ENCODE peak calls at places on chromosome 2, in four cellular contexts. K is germinal center; O is memory B cell; I is stimulated activated CD4-positive, alpha-beta T cell treated with anti-CD3 and anti-CD28 coated beads, TNF-alpha, amount 100 ng/mL, for 24 hours. A is an unnamed sample.

GRCh38 chr2:209423562-209424541 is at the start of gene MAP2:
- DNase-seq in K (peak; percentile 89), O (peak; percentile 85), I (peak; percentile 67), A (peak; percentile 93)

GRCh38 chr2:169799555-169799954 is 884 bp downstream of the SSB start:
- DNase-seq in K (peak; percentile 13), O (no peak), I (no peak), A (peak; percentile 25)

GRCh38 chr2:9617749-9618148 is 13.0 kb downstream of the YWHAQ start:
- DNase-seq in K (no peak), O (no peak), I (no peak), A (no peak)

GRCh38 chr2:233040571-233040970 is 8.1 kb downstream of the NEU2 start:
- DNase-seq in K (no peak), O (no peak), I (no peak), A (no peak)

GRCh38 chr2:38092196-38092902 is 16.4 kb upstream of the CYP1B1 start:
- DNase-seq in K (no peak), O (no peak), I (no peak), A (no peak)

GRCh38 chr2:179440642-179441251 is 176.1 kb upstream of the SESTD1 start:
- DNase-seq in K (peak; percentile 13), O (peak; percentile 10), I (no peak), A (peak; percentile 29)

GRCh38 chr2:137964066-137964858 is at the start of gene HNMT:
- DNase-seq in K (no peak), O (no peak), I (no peak), A (peak; percentile 65)

GRCh38 chr2:99607454-99607853 is 117.6 kb upstream of the REV1 start:
- DNase-seq in K (no peak), O (no peak), I (no peak), A (no peak)

GRCh38 chr2:198054299-198054698 is 249.9 kb downstream of the PLCL1 start:
- DNase-seq in K (no peak), O (no peak), I (peak; percentile 47), A (peak; percentile 15)

GRCh38 chr2:177030391-177031000 is 182.1 kb upstream of the HNRNPA3 start:
- DNase-seq in K (no peak), O (no peak), I (no peak), A (peak; percentile 56)